ENCODE peak calls at places on chromosomes 3 and 15, in five cellular contexts. K is EL; U is Jurkat, Clone E6-1; W is HS-5; G is SJSA1. I is an unnamed sample.

GRCh38 chr3:64623125-64623524 is 64.7 kb downstream of the ADAMTS9 start:
- DNase-seq in W (no peak), U (no peak), G (no peak), K (no peak), I (peak; percentile 11)

GRCh38 chr15:48435356-48435755 is 104.1 kb downstream of the DUT start:
- DNase-seq in W (no peak), G (no peak), K (no peak), U (no peak), I (no peak)

GRCh38 chr15:71085809-71086208 is 29.5 kb upstream of the THSD4 start:
- DNase-seq in W (no peak), K (no peak), U (no peak), G (no peak), I (no peak)

GRCh38 chr3:58063424-58063823 is 55.2 kb downstream of the FLNB start:
- DNase-seq in G (peak; percentile 67), U (no peak), K (peak; percentile 84), W (no peak), I (peak; percentile 87)

GRCh38 chr3:50204804-50205718 is at the start of gene SLC38A3:
- DNase-seq in K (no peak), G (no peak), U (no peak), W (no peak), I (no peak)

GRCh38 chr15:78850926-78851600 is 21.6 kb upstream of the MORF4L1 start:
- DNase-seq in G (no peak), U (no peak), K (no peak), W (no peak), I (no peak)

GRCh38 chr15:90905306-90906180 is 2.4 kb downstream of the MAN2A2 start:
- DNase-seq in K (no peak), U (no peak), G (no peak), W (no peak), I (no peak)

GRCh38 chr15:92690370-92690769 is 34.8 kb upstream of the FAM174B start:
- DNase-seq in U (no peak), W (no peak), K (no peak), G (no peak), I (no peak)

GRCh38 chr15:50939911-50940310 is 31.4 kb downstream of the AP4E1 start:
- DNase-seq in U (no peak), K (peak; percentile 25), G (no peak), W (no peak), I (peak; percentile 59)

GRCh38 chr15:94029495-94029894 is 201.9 kb upstream of the MCTP2 start:
- DNase-seq in W (no peak), G (peak; percentile 96), K (peak; percentile 34), U (no peak), I (peak; percentile 12)

GRCh38 chr3:171178714-171179113 is 152.2 kb upstream of the SLC2A2 start:
- DNase-seq in W (no peak), G (no peak), U (no peak), K (no peak), I (no peak)

I was measured in choroid plexus epithelial cell.